ENCODE peak calls at places on chromosomes 13 and 19, in four cellular contexts. G, R, M and A are unnamed samples.

GRCh38 chr19:48772503-48772953 is 17.2 kb downstream of the FGF21 start:
- ATAC-seq in M (no peak), R (peak; percentile 82), G (no peak), A (no peak)

GRCh38 chr13:39016789-39017188 is 21.1 kb downstream of the PROSER1 start:
- ATAC-seq in R (peak; percentile 82), M (peak; percentile 25), G (peak; percentile 51), A (no peak)

GRCh38 chr19:42185281-42185680 is 32.2 kb downstream of the DEDD2 start:
- ATAC-seq in M (peak; percentile 43), R (no peak), G (peak; percentile 76), A (peak; percentile 62)

GRCh38 chr19:55070755-55071502 is 4.7 kb upstream of the EPS8L1 start:
- ATAC-seq in G (no peak), R (peak; percentile 67), M (no peak), A (no peak)

GRCh38 chr13:67390462-67391093 is 160.4 kb upstream of the PCDH9 start:
- ATAC-seq in M (no peak), R (no peak), G (no peak), A (no peak)

GRCh38 chr13:98129059-98129741 is 13.7 kb upstream of the FARP1 start:
- ATAC-seq in R (no peak), G (no peak), M (no peak), A (no peak)

GRCh38 chr19:5212101-5212500 is 128.5 kb downstream of the PTPRS start:
- ATAC-seq in R (no peak), M (no peak), G (no peak), A (no peak)

GRCh38 chr19:51172223-51172622 is 30.1 kb downstream of the SIGLEC7 start:
- ATAC-seq in G (no peak), M (no peak), R (no peak), A (no peak)

GRCh38 chr19:16628984-16629691 is 1.1 kb upstream of the MED26 start:
- ATAC-seq in R (peak; percentile 0), G (peak; percentile 8), M (no peak), A (peak; percentile 3)